ENCODE peak calls at places on chromosomes 16 and 17, in six cellular contexts. J, P, B, G, C and D are unnamed samples.

GRCh38 chr16:12057276-12057675 is 80.7 kb downstream of the SNX29 start:
- DNase-seq in J (no peak), P (peak; percentile 37), B (no peak), G (no peak), C (no peak), D (peak; percentile 19)

GRCh38 chr17:42378597-42379594 is 9.3 kb downstream of the STAT3 start:
- DNase-seq in J (no peak), P (no peak), B (no peak), G (no peak), C (no peak), D (no peak)

GRCh38 chr16:51987519-51987918 is 559.4 kb downstream of the TOX3 start:
- DNase-seq in J (no peak), P (no peak), B (no peak), G (no peak), C (no peak), D (no peak)

GRCh38 chr16:5604770-5605169 is 507.2 kb upstream of the EEF2KMT start:
- DNase-seq in J (peak; percentile 51), P (peak; percentile 48), B (no peak), G (no peak), C (no peak), D (peak; percentile 51)

GRCh38 chr17:57972151-57972550 is 15.9 kb downstream of the VEZF1 start:
- DNase-seq in J (no peak), P (no peak), B (no peak), G (no peak), C (no peak), D (no peak)

GRCh38 chr17:2872282-2872681 is 76.0 kb downstream of the RAP1GAP2 start:
- DNase-seq in J (no peak), P (no peak), B (no peak), G (no peak), C (no peak), D (peak; percentile 71)

GRCh38 chr17:67693811-67694210 is 23.9 kb upstream of the NOL11 start:
- DNase-seq in J (no peak), P (no peak), B (no peak), G (no peak), C (no peak), D (no peak)

GRCh38 chr17:82372063-82372590 is 562 bp downstream of the UTS2R start:
- DNase-seq in J (no peak), P (no peak), B (no peak), G (no peak), C (no peak), D (peak; percentile 81)

GRCh38 chr16:11359370-11359769 is 14.1 kb downstream of the RMI2 start:
- DNase-seq in J (no peak), P (peak; percentile 58), B (no peak), G (peak; percentile 74), C (no peak), D (peak; percentile 5)

GRCh38 chr17:44362964-44363612 is 565 bp downstream of the FAM171A2 start:
- DNase-seq in J (peak; percentile 53), P (peak; percentile 42), B (no peak), G (no peak), C (no peak), D (peak; percentile 91)

GRCh38 chr17:31787857-31788570 is 71.0 kb downstream of the COPRS start:
- DNase-seq in J (peak; percentile 26), P (peak; percentile 61), B (no peak), G (peak; percentile 85), C (peak; percentile 40), D (no peak)

DNA sequence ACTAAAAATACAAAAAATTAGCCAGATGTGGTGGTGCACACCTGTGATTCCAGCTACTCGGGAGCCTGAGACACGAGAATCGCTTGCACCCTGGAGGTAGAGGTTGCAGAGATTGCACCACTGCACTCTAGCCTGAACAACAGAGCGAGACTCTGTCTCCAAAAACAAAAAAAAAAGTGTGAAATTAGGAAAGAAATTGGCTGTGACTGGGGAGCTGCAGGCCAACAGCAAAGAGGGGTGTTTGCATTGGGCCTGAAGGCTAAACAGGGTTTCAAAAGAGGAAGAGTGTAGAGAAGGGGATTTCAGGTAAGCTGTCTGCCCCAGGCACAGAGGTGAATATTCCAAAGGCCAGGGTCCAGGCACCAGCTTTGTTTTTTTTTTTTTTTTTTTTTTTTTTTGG is 9.4 kb downstream of the BMERB1 start:
- DNase-seq in J (no peak), P (no peak), B (no peak), G (no peak), C (no peak), D (no peak)
- H3K36me3 ChIP-seq in J (no peaks in the 10 kb centered on the region), P (no peaks in the 10 kb centered on the region), B (no peaks in the 10 kb centered on the region), G (no peaks in the 10 kb centered on the region), C (no peaks in the 10 kb centered on the region), D (no peaks in the 10 kb centered on the region)

DNA sequence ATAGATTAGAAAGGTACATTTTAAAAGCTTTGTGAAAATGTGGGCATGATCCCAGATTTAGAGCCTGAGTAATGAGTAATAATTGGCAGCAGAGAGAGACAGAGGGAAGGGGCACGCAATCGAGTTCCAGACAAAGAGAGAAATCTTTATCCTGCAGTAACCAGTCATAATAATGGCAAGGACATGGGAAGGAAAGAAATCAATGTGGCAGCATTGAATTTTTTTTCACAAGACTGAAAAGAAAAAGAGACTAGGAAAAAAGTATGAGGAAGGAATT is 790.8 kb upstream of the SOX9 start:
- DNase-seq in J (no peak), P (no peak), B (no peak), G (no peak), C (no peak), D (no peak)
- H3K4me3 ChIP-seq in J (no peak overlapping the region), P (no peak overlapping the region), B (no peak overlapping the region), G (no peak overlapping the region), C (no peak overlapping the region), D (no peak overlapping the region)

GRCh38 chr17:48704521-48704920 is 17.8 kb downstream of the PRAC1 start:
- DNase-seq in J (no peak), P (no peak), B (no peak), G (no peak), C (no peak), D (no peak)
- H3K27me3 ChIP-seq in J (peaks cover 90% of the 10 kb centered on the region), P (peaks cover 94% of the 10 kb centered on the region), B (no peaks in the 10 kb centered on the region), G (no peaks in the 10 kb centered on the region), C (peaks cover 3% of the 10 kb centered on the region), D (no peaks in the 10 kb centered on the region)

DNA sequence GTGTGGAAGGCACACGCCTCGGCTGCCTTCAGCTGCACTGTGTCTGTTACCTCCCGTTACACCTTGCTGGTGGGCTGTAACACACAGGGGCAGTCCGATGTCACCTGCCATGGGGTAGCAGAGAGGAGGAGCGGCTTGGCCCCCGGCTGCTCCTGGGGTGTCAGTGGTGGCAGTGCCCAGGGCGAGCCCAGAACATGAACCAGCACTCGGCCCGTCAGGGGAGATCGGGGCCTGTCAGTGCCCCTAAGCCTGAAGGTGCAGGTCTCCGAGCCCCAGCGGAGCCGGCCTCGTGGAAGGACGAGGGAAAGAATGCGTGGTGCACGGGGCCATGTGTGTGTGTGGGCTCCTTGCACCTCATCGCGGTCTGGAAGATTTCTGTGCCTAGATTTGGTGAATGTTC is 15.4 kb downstream of the RGS11 start:
- DNase-seq in J (no peak), P (no peak), B (no peak), G (no peak), C (no peak), D (no peak)
- H3K36me3 ChIP-seq in J (peaks cover 32% of the 10 kb centered on the region), P (no peaks in the 10 kb centered on the region), B (no peaks in the 10 kb centered on the region), G (peaks cover 15% of the 10 kb centered on the region), C (no peaks in the 10 kb centered on the region), D (peaks cover 8% of the 10 kb centered on the region)

GRCh38 chr16:85393674-85394510 is 219.2 kb upstream of the GSE1 start:
- DNase-seq in J (peak; percentile 79), P (peak; percentile 87), B (peak; percentile 72), G (no peak), C (peak; percentile 75), D (peak; percentile 99)

GRCh38 chr16:85395913-85396878 is 216.9 kb upstream of the GSE1 start:
- DNase-seq in J (no peak), P (no peak), B (peak; percentile 29), G (peak; percentile 62), C (no peak), D (peak; percentile 78)

GRCh38 chr16:85394511-85395206 is 218.5 kb upstream of the GSE1 start:
- DNase-seq in J (no peak), P (no peak), B (peak; percentile 11), G (no peak), C (no peak), D (no peak)

GRCh38 chr16:85396879-85397871 is 215.9 kb upstream of the GSE1 start:
- DNase-seq in J (no peak), P (peak; percentile 79), B (peak; percentile 14), G (no peak), C (no peak), D (peak; percentile 77)

DNA sequence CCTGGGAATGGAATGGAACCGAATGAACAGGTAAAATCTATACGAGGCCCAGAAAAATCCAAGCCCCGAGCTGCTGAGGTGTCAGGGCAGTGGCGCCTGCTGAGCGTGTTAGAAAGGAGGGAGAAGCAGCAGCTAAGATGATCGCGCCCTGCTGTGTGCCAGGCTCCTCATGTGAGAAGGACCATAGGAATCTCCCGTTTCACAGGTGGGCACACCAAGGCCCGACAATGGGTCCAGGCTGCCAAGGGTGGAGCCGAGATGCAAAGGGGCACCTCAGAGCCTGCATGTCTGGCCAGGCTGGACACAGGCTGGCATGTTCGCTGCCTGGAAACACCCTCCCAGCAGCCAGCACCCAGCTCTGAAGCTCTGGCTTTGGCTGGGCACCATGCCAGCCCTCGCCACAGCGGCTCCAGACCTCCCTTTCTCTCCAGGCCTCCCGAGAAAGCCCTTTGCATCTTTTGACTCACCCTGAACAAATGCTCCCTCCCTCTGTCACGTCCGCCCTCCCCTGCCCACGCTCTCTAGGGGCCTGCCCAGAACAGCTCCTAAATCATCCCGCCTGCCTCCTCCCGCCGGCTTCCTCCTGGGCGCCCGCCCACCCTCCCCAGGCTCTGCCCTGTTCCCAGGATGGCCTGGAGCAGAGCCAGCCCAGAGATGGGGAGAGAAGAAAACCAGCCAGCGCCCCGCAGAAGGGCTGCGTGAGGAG is 217.8 kb upstream of the GSE1 start:
- DNase-seq in J (peak; percentile 47), P (peak; percentile 91), B (peak; percentile 88), G (peak; percentile 72), C (peak; percentile 94), D (no peak)
- H3K4me3 ChIP-seq in J (no peak overlapping the region), P (no peak overlapping the region), B (no peak overlapping the region), G (no peak overlapping the region), C (no peak overlapping the region), D (no peak overlapping the region)

DNA sequence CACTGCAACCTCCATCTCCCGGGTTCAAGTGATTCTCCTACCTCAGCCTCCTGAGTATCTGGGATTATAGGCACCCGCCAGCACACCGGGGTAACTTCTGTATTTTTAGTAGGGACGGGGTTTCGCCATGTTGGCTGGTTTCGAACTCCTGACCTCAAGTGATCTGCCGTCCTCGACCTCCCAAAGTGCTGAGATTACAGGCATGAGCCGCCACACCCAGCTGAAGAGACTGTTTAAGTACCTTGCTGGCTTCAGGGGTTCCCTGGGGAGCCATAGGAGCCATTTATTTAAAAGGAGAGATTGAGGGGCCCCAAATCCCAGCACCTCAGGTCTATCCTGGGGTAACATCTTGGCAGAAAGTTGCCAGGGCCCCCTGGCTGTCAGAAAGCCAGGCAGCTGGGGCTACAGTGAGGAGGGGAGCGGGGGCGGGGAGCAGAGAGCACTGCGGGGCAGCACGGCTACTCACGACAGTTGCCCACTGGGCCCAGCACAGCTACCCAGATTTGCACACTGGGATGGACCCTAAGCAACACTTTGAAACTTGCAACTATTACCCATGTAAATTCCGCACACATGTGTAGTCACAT is 1.6 kb downstream of the SNAI3 start:
- DNase-seq in J (no peak), P (no peak), B (no peak), G (no peak), C (no peak), D (peak; percentile 85)
- H3K27me3 ChIP-seq in J (peaks cover 10% of the 10 kb centered on the region), P (peaks cover 3% of the 10 kb centered on the region), B (peaks cover 3% of the 10 kb centered on the region), G (peaks cover 3% of the 10 kb centered on the region), C (peaks cover 36% of the 10 kb centered on the region), D (peaks cover 28% of the 10 kb centered on the region)

DNA sequence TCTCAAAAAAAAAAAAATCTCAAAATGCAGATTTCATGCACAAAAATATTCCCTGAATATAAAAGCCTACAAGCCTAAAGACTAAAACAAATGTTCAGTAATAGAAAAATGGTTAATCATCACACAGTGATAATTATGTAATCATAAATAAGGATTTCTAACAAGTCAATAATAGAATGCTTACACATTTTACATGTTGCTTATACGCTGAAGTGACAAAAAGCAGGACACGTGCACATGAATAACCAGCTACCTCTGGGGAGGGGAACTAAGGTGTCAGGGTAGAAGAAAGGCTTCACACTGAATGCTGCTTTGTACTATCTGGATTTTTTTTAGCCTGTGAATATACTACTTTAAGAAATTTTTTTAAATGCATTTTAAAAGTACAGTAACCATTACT is 31.1 kb downstream of the HEATR6 start:
- DNase-seq in J (no peak), P (no peak), B (no peak), G (no peak), C (no peak), D (no peak)
- H3K36me3 ChIP-seq in J (peaks cover 67% of the 10 kb centered on the region), P (no peaks in the 10 kb centered on the region), B (no peaks in the 10 kb centered on the region), G (peaks cover 8% of the 10 kb centered on the region), C (peaks cover 3% of the 10 kb centered on the region), D (peaks cover 24% of the 10 kb centered on the region)